ENCODE peak calls at places on chromosomes 2 and 18, in ten cellular contexts. U is fibroblast of villous mesenchyme, R is Peyer's patch, S is cardiac fibroblast, H is A549, T is GM12878, J is heart right ventricle, M is fibroblast of mammary gland, B is IMR-90, L is AG09309. P is an unnamed sample.

GRCh38 chr2:14866953-14867352 is 234.4 kb downstream of the LRATD1 start:
- DNase-seq in U (no peak), R (no peak), S (no peak), H (no peak), T (no peak), J (no peak), M (no peak), B (no peak), L (no peak), P (no peak)

GRCh38 chr2:211349031-211349430 is 792.6 kb downstream of the CPS1 start:
- DNase-seq in U (no peak), R (no peak), S (peak), H (no peak), T (no peak), J (no peak), M (no peak), B (no peak), L (no peak), P (no peak)

GRCh38 chr2:54103454-54104314 is 11.7 kb upstream of the ACYP2 start:
- DNase-seq in U (peak), R (peak), S (peak), H (peak), T (no peak), J (no peak), M (peak), B (peak), L (peak), P (peak)

GRCh38 chr2:241893265-241893664 is 23.7 kb downstream of the RTP5 start:
- DNase-seq in U (no peak), R (peak), S (no peak), H (no peak), T (no peak), J (no peak), M (no peak), B (no peak), L (no peak), P (no peak)

GRCh38 chr2:27353762-27354596 is 2.6 kb downstream of the GTF3C2 start:
- DNase-seq in U (peak), R (no peak), S (peak), H (no peak), T (no peak), J (no peak), M (peak), B (peak), L (no peak), P (no peak)

GRCh38 chr2:172102159-172102857 is 392 bp downstream of the DLX2 start:
- DNase-seq in U (peak), R (no peak), S (peak), H (no peak), T (no peak), J (no peak), M (peak), B (peak), L (no peak), P (peak)

GRCh38 chr2:121886059-121886458 is 130.6 kb downstream of the TSN start:
- DNase-seq in U (no peak), R (no peak), S (no peak), H (no peak), T (no peak), J (no peak), M (no peak), B (no peak), L (no peak), P (no peak)

GRCh38 chr18:24853076-24853475 is 392.6 kb downstream of the HRH4 start:
- DNase-seq in U (no peak), R (no peak), S (no peak), H (no peak), T (no peak), J (no peak), M (no peak), B (no peak), L (no peak), P (no peak)

GRCh38 chr2:30219886-30220478 is 11.4 kb upstream of the LBH start:
- DNase-seq in U (no peak), R (no peak), S (no peak), H (no peak), T (no peak), J (no peak), M (no peak), B (no peak), L (no peak), P (no peak)

GRCh38 chr2:16553222-16553621 is 112.4 kb downstream of the CYRIA start:
- DNase-seq in U (peak), R (peak), S (peak), H (peak), T (no peak), J (no peak), M (peak), B (peak), L (no peak), P (peak)

GRCh38 chr18:26386002-26386401 is 159.8 kb downstream of the TAF4B start:
- DNase-seq in U (peak), R (no peak), S (peak), H (peak), T (no peak), J (no peak), M (peak), B (peak), L (peak), P (no peak)

GRCh38 chr18:4808891-4809290 is 353.8 kb upstream of the DLGAP1 start:
- DNase-seq in U (no peak), R (no peak), S (no peak), H (no peak), T (no peak), J (no peak), M (no peak), B (no peak), L (no peak), P (no peak)

GRCh38 chr2:165015052-165015642 is 59.8 kb upstream of the SLC38A11 start:
- DNase-seq in U (peak), R (peak), S (peak), H (peak), T (no peak), J (peak), M (peak), B (peak), L (no peak), P (peak)

GRCh38 chr2:28413152-28413895 is 20.7 kb downstream of the FOSL2 start:
- DNase-seq in U (no peak), R (peak), S (no peak), H (peak), T (no peak), J (no peak), M (no peak), B (peak), L (no peak), P (no peak)

GRCh38 chr18:61823595-61823994 is 69.2 kb downstream of the RNF152 start:
- DNase-seq in U (no peak), R (no peak), S (no peak), H (no peak), T (no peak), J (no peak), M (no peak), B (no peak), L (no peak), P (no peak)

GRCh38 chr2:220188031-220188430 is 560.6 kb downstream of the SLC4A3 start:
- DNase-seq in U (peak), R (no peak), S (peak), H (peak), T (no peak), J (no peak), M (peak), B (peak), L (peak), P (no peak)

GRCh38 chr18:44128365-44128764 is 552.3 kb upstream of the SETBP1 start:
- DNase-seq in U (no peak), R (no peak), S (peak), H (no peak), T (no peak), J (no peak), M (peak), B (peak), L (no peak), P (no peak)

GRCh38 chr18:44133483-44133882 is 547.2 kb upstream of the SETBP1 start:
- DNase-seq in U (no peak), R (no peak), S (no peak), H (no peak), T (no peak), J (no peak), M (no peak), B (no peak), L (no peak), P (no peak)

GRCh38 chr18:44134447-44134846 is 546.2 kb upstream of the SETBP1 start:
- DNase-seq in U (no peak), R (no peak), S (no peak), H (no peak), T (no peak), J (no peak), M (no peak), B (no peak), L (no peak), P (no peak)

GRCh38 chr18:44126598-44126997 is 554.1 kb upstream of the SETBP1 start:
- DNase-seq in U (no peak), R (no peak), S (no peak), H (no peak), T (no peak), J (no peak), M (no peak), B (no peak), L (no peak), P (no peak)

GRCh38 chr18:44130365-44130942 is 550.2 kb upstream of the SETBP1 start:
- DNase-seq in U (peak), R (peak), S (peak), H (peak), T (no peak), J (no peak), M (peak), B (peak), L (no peak), P (peak)
- TF ChIP-seq CTCF in U (peak), R (no peak), S (peak), H (peak), T (peak), J (peak), M (peak), B (peak), L (peak), P (peak)

DNA sequence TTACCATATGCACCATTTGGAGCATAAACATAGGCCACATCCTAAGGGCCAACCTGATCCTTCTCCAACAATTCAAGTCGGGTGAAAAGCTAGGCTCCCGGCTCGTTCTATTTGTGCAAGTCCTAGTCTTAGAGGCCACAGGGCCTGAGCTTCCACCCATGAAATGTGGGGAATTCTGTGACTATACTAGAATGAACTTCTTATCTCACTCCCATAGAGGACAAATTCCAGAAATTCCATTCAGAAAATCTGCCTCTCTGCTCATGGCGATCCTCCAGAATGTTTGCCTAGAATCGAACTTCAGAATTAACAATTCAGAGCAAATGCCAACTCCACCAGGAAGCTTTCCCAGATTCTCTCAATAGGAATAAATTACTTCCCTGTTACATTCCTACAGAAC is 187.9 kb downstream of the BCL11A start:
- DNase-seq in U (no peak), R (no peak), S (no peak), H (no peak), T (no peak), J (no peak), M (no peak), B (no peak), L (no peak), P (no peak)
- H3K4me3 ChIP-seq in U (no peak), R (no peak), S (no peak), H (no peak), T (no peak), J (no peak), M (no peak), B (no peak), L (no peak), P (no peak)

DNA sequence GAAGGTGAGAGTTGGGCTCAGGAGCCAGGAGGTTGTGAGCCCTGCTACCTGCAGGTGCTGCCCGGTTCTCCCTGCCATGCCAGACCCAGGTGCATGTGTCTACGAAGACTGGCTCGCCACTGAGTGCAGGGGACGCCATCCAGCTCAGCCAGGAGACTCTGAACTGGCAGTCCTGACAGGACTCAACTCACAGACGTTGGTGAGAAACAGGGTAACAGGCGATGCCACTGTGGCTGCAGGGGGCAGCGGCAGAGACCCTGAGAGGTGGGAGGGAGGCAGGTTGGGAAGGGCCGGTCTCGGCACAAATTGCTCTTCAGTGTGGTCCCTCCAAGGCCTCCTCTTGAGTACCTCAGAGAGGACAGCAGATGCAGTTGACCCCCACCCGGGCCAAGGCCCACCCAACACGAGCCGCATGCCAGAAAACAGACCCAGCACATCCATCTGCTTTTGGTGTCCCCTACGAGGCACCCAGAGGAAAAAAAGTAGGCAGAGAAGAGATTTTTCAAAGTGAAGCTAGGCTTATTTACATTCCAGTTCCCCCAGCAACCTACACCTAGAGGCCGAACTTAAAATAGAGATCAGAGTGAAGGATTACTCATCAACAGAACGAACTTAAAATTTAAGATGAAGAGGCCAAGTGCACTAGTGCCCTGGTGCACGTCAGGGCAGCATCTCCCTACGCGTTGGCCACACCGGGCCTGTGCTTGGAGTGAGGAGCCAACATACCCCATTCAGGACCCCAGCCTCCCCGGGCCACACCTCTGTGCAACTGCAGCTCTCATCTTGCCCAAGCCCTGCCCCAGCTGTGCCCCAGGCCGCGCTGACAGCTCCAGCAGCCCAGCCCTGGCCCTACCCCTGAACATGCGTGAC is 184.7 kb downstream of the SEPTIN10 start:
- DNase-seq in U (no peak), R (no peak), S (no peak), H (no peak), T (no peak), J (no peak), M (no peak), B (no peak), L (no peak), P (no peak)
- TF ChIP-seq CTCF in U (no peak), R (no peak), S (no peak), H (no peak), T (no peak), J (no peak), M (no peak), B (peak), L (no peak), P (no peak)

GRCh38 chr18:55907352-55908045 is 319.5 kb upstream of the TCF4 start:
- DNase-seq in U (no peak), R (no peak), S (peak), H (no peak), T (no peak), J (peak), M (no peak), B (peak), L (no peak), P (no peak)

GRCh38 chr18:55910328-55910727 is 322.3 kb upstream of the TCF4 start:
- DNase-seq in U (no peak), R (no peak), S (no peak), H (no peak), T (no peak), J (no peak), M (no peak), B (peak), L (no peak), P (peak)

GRCh38 chr18:55912071-55912470 is 324.1 kb upstream of the TCF4 start:
- DNase-seq in U (no peak), R (no peak), S (no peak), H (no peak), T (no peak), J (no peak), M (no peak), B (no peak), L (no peak), P (no peak)

GRCh38 chr18:55906533-55906932 is 318.5 kb upstream of the TCF4 start:
- DNase-seq in U (no peak), R (no peak), S (peak), H (no peak), T (no peak), J (no peak), M (no peak), B (no peak), L (no peak), P (no peak)

DNA sequence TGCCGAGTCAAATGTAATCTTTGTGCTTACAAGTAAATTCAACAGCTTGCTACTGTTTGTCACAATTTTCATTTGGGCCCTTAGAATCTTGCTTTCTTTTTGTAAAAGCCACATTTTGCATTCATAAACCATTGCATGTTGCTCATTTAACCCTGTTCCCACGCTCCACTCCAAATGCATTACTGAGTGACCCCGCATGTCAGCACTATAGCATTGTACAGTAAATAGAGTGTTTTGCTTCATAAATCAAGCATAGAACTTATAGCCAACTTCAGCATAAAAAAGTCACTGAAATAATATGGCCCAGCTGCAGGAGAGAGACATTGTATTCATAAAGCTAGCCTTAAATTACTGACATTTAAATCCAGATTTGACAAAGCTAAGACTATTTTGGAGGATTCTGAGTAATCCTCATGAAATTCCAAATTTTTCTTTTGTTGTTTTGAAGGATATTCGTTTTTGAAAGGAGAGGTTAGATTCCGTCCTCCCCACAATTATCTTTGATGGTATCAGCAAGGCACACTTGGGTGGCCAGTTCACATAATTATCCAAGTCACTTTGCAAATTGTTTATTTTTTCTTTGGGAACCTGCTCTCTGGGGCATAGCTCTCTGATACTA is 320.9 kb upstream of the TCF4 start:
- DNase-seq in U (peak), R (no peak), S (no peak), H (no peak), T (no peak), J (no peak), M (no peak), B (peak), L (no peak), P (no peak)
- H3K4me3 ChIP-seq in U (no peak), R (no peak), S (no peak), H (no peak), T (no peak), J (no peak), M (no peak), B (no peak), L (no peak), P (no peak)

GRCh38 chr18:50644807-50645206 is 84.9 kb downstream of the MAPK4 start:
- DNase-seq in U (no peak), R (no peak), S (no peak), H (peak), T (no peak), J (no peak), M (no peak), B (no peak), L (no peak), P (peak)
- TF ChIP-seq CTCF in U (no peak), R (no peak), S (peak), H (peak), T (peak), J (peak), M (no peak), B (no peak), L (no peak), P (peak)

DNA sequence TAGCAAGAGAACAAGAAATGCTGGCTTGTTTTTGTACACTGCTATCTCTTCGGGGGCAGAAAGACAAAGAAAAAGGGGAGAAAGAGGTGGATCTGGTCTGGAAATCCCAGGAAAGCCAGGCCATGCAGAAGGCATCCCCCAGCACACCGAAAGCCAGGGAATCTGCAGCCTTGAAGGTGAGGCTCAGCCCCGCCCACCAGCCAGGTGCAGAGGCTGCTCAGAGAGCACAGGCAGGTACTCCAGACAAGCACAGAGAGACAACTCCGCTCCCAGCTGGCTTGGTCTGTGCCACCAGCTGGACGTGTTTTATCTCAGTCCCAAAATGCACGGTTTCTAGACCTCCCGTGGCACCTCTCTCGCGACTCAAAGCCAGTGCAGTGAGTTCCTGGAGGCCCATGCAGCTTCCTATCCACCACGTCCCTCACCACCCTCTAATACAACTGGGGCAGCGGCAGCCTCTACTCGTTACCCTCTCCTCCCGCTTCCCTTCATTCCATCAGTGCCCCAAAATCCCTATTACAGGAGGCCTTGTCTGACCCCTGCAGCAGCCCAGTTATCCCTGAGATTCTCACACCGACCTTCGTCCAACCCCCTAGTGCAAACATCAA is 62.8 kb downstream of the HDAC4 start:
- DNase-seq in U (no peak), R (peak), S (no peak), H (no peak), T (no peak), J (no peak), M (no peak), B (no peak), L (no peak), P (no peak)
- H3K4me3 ChIP-seq in U (no peak), R (no peak), S (no peak), H (no peak), T (no peak), J (no peak), M (no peak), B (no peak), L (no peak), P (no peak)

DNA sequence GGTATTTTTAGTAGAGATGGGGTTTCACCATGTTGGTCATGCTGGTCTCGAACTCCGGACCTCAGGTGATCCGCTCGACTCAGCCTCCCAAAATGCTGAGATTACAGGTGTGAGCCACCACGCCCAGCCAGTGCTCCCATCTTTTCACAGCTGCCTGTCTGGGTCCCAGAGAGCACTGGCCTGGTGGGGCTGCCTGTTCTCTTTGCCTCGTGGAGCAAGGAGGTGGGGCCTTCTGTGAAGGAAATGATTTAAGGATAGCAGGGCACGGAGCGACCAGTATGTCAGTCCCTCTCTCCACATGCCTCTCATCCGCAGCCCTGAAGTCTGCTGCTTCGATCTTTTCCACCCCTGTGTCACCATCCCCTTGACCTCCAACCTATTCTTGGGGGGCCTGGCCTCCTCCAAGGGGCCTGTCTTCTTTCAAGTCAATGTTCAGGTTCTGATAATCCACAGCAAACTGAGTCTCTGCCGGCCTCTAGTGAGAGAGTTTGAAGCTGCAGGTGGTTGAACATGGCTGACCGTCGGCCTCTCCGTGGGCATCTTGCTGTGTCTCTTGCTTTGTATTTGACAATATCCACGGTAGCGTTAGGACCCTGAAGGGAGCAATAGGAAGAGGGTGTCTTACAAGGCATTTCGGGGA is 28.2 kb upstream of the GIGYF2 start:
- DNase-seq in U (peak), R (no peak), S (peak), H (peak), T (no peak), J (no peak), M (peak), B (no peak), L (no peak), P (peak)
- TF ChIP-seq CTCF in U (peak), R (no peak), S (peak), H (peak), T (no peak), J (peak), M (peak), B (peak), L (peak), P (peak)

DNA sequence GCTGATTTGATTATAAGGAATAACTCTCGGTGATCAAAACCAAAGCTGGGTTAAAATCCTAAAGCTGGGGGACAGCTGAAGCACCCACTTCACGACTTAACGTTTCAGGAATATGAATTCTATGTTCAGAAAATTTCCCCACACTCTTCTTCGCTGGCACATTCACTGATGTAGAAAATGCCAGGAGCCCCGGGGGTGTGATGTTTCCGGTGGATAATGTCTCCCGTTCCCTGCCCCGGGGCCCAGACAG is 191.4 kb upstream of the TCF4 start:
- DNase-seq in U (peak), R (no peak), S (no peak), H (no peak), T (no peak), J (peak), M (no peak), B (no peak), L (no peak), P (peak)
- H3K4me3 ChIP-seq in U (peak), R (peak), S (peak), H (no peak), T (no peak), J (peak), M (peak), B (peak), L (peak), P (peak)

P was measured in GM12865.